ENCODE peak calls at places on chromosomes 6 and 20, in four cellular contexts. D is K562, A is HepG2, F is HCT116. H is an unnamed sample.

GRCh38 chr6:18326001-18326400 is 61.1 kb upstream of the RNF144B start:
- ATAC-seq in D (no peak), A (no peak), F (no peak), H (no peak)

GRCh38 chr6:6785163-6785521 is 196.6 kb downstream of the LY86 start:
- ATAC-seq in D (no peak), A (no peak), F (no peak), H (no peak)

GRCh38 chr6:136262940-136263339 is 12.8 kb upstream of the MTFR2 start:
- ATAC-seq in D (no peak), A (peak), F (no peak), H (no peak)

GRCh38 chr6:37630281-37630799 is 67.3 kb downstream of the MDGA1 start:
- ATAC-seq in D (peak), A (no peak), F (peak), H (no peak)

GRCh38 chr6:31689249-31690110 is 8.6 kb upstream of the LY6G5C start:
- ATAC-seq in D (peak), A (peak), F (peak), H (no peak)

GRCh38 chr6:119526609-119527605 is 177.3 kb upstream of the MAN1A1 start:
- ATAC-seq in D (peak), A (no peak), F (no peak), H (no peak)

GRCh38 chr6:133359256-133359655 is 118.1 kb downstream of the EYA4 start:
- ATAC-seq in D (no peak), A (no peak), F (no peak), H (no peak)

GRCh38 chr6:109595998-109596397 is 95.0 kb downstream of the AK9 start:
- ATAC-seq in D (no peak), A (peak), F (peak), H (no peak)

GRCh38 chr6:3372184-3372846 is 84.5 kb downstream of the SLC22A23 start:
- ATAC-seq in D (peak), A (no peak), F (peak), H (no peak)

GRCh38 chr6:125212377-125212776 is 58.8 kb downstream of the TPD52L1 start:
- ATAC-seq in D (no peak), A (no peak), F (no peak), H (no peak)

GRCh38 chr6:34459899-34460593 is 5.8 kb upstream of the PACSIN1 start:
- ATAC-seq in D (peak), A (peak), F (peak), H (no peak)

GRCh38 chr6:43075791-43076092 is 372 bp upstream of the PTK7 start:
- ATAC-seq in D (no peak), A (no peak), F (no peak), H (no peak)

GRCh38 chr6:52371656-52372151 is 9.8 kb downstream of the PAQR8 start:
- ATAC-seq in D (no peak), A (peak), F (no peak), H (no peak)

GRCh38 chr6:157392927-157393666 is 12.1 kb downstream of the ZDHHC14 start:
- ATAC-seq in D (peak), A (no peak), F (no peak), H (no peak)

GRCh38 chr20:23189854-23190253 is 103.7 kb upstream of the CD93 start:
- ATAC-seq in D (no peak), A (no peak), F (no peak), H (no peak)

GRCh38 chr6:133903855-133904254 is 14.9 kb downstream of the TCF21 start:
- ATAC-seq in D (no peak), A (no peak), F (no peak), H (no peak)

GRCh38 chr20:16066571-16066970 is 506.7 kb downstream of the KIF16B start:
- ATAC-seq in D (no peak), A (peak), F (no peak), H (no peak)

GRCh38 chr6:121008553-121008952 is 325.7 kb downstream of the TBC1D32 start:
- ATAC-seq in D (no peak), A (no peak), F (no peak), H (no peak)

GRCh38 chr6:150615967-150616366 is 16.3 kb downstream of the PLEKHG1 start:
- ATAC-seq in D (no peak), A (no peak), F (no peak), H (no peak)

GRCh38 chr6:135640048-135640447 is 142.5 kb upstream of the AHI1 start:
- ATAC-seq in D (no peak), A (no peak), F (no peak), H (no peak)

GRCh38 chr6:87975561-87975960 is 72.1 kb upstream of the SPACA1 start:
- ATAC-seq in D (no peak), A (no peak), F (no peak), H (no peak)

GRCh38 chr6:11828185-11828897 is 49.7 kb upstream of the ADTRP start:
- ATAC-seq in D (no peak), A (no peak), F (no peak), H (no peak)

GRCh38 chr20:44776977-44777376 is 31.3 kb downstream of the KCNK15 start:
- ATAC-seq in D (no peak), A (no peak), F (no peak), H (no peak)

GRCh38 chr6:151399679-151400078 is 8.3 kb upstream of the ZBTB2 start:
- ATAC-seq in D (no peak), A (no peak), F (peak), H (no peak)

GRCh38 chr6:63389191-63389844 is 69.5 kb upstream of the LGSN start:
- ATAC-seq in D (no peak), A (no peak), F (no peak), H (no peak)

GRCh38 chr20:1838479-1839279 is 56.5 kb upstream of the SIRPA start:
- ATAC-seq in D (no peak), A (no peak), F (no peak), H (no peak)

GRCh38 chr6:169452117-169452868 is 198.6 kb upstream of the THBS2 start:
- ATAC-seq in D (peak), A (no peak), F (peak), H (peak)

GRCh38 chr6:69179681-69180080 is 544.6 kb downstream of the ADGRB3 start:
- ATAC-seq in D (peak), A (peak), F (no peak), H (no peak)

GRCh38 chr6:156410649-156411048 is 366.5 kb upstream of the ARID1B start:
- ATAC-seq in D (no peak), A (no peak), F (peak), H (no peak)

GRCh38 chr6:159983641-159984080 is 14.8 kb downstream of the IGF2R start:
- ATAC-seq in D (peak), A (no peak), F (no peak), H (peak)

GRCh38 chr20:40111282-40111681 is 577.8 kb downstream of the MAFB start:
- ATAC-seq in D (no peak), A (no peak), F (no peak), H (no peak)

GRCh38 chr20:47357296-47358051 is 975 bp upstream of the ZMYND8 start:
- ATAC-seq in D (peak), A (peak), F (peak), H (peak)

GRCh38 chr20:47355489-47356219 is 845 bp downstream of the ZMYND8 start:
- ATAC-seq in D (peak), A (no peak), F (no peak), H (no peak)

GRCh38 chr20:47358052-47358671 is 1.7 kb upstream of the ZMYND8 start:
- ATAC-seq in D (no peak), A (no peak), F (no peak), H (no peak)

GRCh38 chr20:47356220-47356525 is 326 bp downstream of the ZMYND8 start:
- ATAC-seq in D (no peak), A (no peak), F (no peak), H (no peak)

GRCh38 chr20:47356526-47357295 is at the start of gene ZMYND8:
- ATAC-seq in D (peak), A (peak), F (peak), H (peak)
- TF ChIP-seq POLR2AphosphoS5 in D (peak), A (peak), F (peak), H (peak)

DNA sequence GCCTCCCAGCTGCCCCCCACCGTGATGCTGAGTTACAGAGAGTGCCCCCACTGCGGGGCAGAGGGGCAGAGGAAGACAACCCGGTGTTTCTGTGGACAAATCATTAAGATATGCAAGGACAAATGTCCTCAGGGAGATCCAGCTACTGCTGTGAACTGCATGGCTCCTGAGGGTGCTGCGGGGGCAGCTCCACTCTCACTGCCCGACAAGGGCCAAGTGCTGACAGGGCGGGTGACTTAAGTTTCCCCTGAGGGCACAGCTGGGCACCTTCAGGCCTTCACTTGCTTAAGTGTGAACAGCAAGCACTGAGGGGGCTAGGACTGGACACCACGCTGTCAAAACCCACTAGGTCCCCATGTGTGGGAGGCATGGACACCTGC is 26.2 kb upstream of the TCFL5 start:
- ATAC-seq in D (no peak), A (no peak), F (no peak), H (no peak)
- H3K27ac ChIP-seq in D (no peak), A (no peak), F (no peak), H (peak)

DNA sequence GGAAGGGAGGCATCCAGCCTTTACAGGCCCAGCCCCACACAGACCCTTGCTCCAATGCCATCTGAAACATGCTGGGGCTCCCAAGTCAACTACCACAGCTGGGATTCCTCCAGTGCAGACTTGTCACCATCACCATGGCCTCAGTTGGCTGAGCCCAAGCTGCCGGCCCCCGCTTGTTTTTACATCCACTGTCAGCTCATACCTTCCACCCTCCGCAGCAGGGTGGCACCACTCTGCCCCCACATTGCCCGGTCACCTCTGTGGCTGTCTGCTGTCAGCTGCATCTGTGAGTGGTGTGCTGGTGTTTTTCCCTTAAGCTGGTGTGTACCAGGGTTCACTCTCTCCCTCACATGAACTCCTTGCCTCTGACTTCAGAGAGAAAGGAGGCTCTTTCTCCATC is 26.0 kb downstream of the GFOD1 start:
- ATAC-seq in D (no peak), A (no peak), F (peak), H (no peak)
- TF ChIP-seq POLR2AphosphoS5 in D (no peak), A (no peak), F (no peak), H (no peak)

DNA sequence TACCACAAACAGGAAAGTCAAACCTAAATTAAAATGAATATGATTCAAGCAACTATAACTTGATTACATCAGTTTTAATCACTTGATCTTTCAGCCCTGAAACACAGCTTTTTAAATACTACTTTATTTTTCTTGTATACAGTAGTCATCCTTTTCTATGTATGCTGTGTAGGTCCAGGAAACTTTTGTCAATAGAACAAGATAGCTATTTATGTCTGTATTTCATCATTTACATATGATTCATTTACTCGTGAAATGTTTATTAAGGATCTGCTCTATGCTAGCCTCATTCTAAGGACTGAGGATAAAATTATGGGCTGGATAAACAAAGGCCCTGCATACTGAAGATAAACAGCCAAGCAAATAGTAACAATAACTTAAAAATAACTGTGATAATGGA is 930.2 kb downstream of the TFAP2A start:
- ATAC-seq in D (no peak), A (no peak), F (no peak), H (no peak)
- H3K27ac ChIP-seq in D (no peak), A (no peak), F (no peak), H (no peak)

GRCh38 chr20:33659341-33660034 is 2.6 kb upstream of the C20orf144 start:
- ATAC-seq in D (no peak), A (no peak), F (no peak), H (no peak)

GRCh38 chr20:33660685-33661058 is 1.5 kb upstream of the C20orf144 start:
- ATAC-seq in D (no peak), A (no peak), F (no peak), H (no peak)

GRCh38 chr20:33658510-33658909 is 3.6 kb upstream of the C20orf144 start:
- ATAC-seq in D (no peak), A (no peak), F (no peak), H (no peak)

GRCh38 chr20:33658929-33659328 is 3.2 kb upstream of the C20orf144 start:
- ATAC-seq in D (no peak), A (no peak), F (no peak), H (no peak)

GRCh38 chr20:33660035-33660684 is 2.0 kb upstream of the C20orf144 start:
- ATAC-seq in D (no peak), A (no peak), F (no peak), H (no peak)
- TF ChIP-seq POLR2AphosphoS5 in D (no peak), A (peak), F (no peak), H (no peak)

DNA sequence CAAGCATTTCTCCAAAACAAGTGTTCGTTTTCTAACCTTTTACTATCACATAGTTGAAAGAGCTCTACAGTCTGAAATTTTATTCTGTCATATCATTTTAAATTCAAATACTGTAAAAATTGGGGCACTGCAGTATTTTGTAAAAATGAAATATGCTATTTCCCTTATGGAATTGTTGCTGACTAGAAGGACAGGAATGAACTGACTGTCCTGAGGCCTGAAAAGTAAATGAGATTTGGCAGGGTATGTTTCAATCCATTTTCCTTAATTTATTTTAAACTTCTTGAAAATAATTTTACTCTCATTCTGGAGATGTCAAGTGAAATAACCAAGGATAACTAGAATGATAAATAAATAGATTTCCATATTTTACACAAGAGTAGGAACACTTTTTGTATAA is 11.9 kb upstream of the PNRC1 start:
- ATAC-seq in D (no peak), A (no peak), F (no peak), H (no peak)
- H3K27ac ChIP-seq in D (no peak), A (no peak), F (no peak), H (no peak)

DNA sequence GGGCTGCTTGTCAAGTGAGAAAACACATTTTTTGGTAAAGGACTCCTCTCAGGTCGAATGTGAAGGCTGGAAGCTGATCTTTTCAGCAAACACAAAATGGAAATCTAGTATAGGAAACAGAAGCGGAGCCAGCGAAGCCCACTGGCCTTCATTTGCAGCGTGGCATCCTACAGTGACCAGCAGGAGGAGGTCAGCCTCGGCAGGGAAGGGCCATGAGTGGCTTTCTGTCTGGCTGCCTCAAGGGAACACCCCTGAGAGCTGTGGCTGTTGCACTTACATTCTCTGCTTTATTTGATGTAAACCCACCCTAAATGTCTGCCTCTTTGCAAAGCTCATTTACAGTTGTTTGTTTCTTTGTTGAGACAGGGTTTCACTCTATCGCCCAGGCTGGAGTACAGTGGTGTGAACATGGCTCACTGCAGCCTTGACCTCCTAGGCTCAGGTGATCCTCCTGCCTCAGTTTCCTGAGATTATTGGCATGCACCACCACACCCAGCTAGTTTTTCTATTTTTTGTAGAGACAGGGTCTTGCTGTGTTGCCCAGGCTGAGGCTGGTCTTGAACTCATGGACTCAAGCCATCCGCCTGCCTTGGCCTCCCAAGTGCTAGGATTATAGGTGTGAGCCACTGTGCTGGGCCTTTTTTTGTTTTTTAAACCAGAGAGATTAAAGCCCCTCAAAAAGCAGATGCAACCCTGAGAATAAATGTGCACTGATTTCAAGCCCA is 322.0 kb upstream of the SOX4 start:
- ATAC-seq in D (peak), A (peak), F (no peak), H (no peak)
- TF ChIP-seq POLR2AphosphoS5 in D (no peak), A (no peak), F (no peak), H (no peak)

H was measured in gastroesophageal sphincter.